ENCODE peak calls at places on chromosomes 3 and 15, in ten cellular contexts. N is lower lobe of right lung, F is right cardiac atrium, Y is GM23338, H is GM23248, E is transverse colon, P is suprapubic skin, W is thyroid gland, G is epithelial cell of prostate, V is colonic mucosa. B is an unnamed sample.

GRCh38 chr3:49630784-49631183 is 43.4 kb upstream of the APEH start:
- DNase-seq in V (no peak), W (no peak), H (no peak), N (no peak), P (no peak), E (no peak), F (no peak), Y (no peak), G (no peak), B (no peak)

GRCh38 chr15:101258238-101259144 is 6.6 kb upstream of the CHSY1 start:
- DNase-seq in P (no peak), N (no peak), G (no peak), E (peak), W (peak), F (peak), Y (peak), V (peak), H (peak), B (peak)

GRCh38 chr3:174439621-174440349 is 419.3 kb upstream of the NAALADL2 start:
- DNase-seq in G (peak), Y (peak), F (no peak), W (peak), N (no peak), P (peak), H (peak), E (peak), V (peak), B (no peak)

GRCh38 chr3:134357914-134358811 is 16.1 kb downstream of the AMOTL2 start:
- DNase-seq in V (no peak), N (peak), Y (no peak), W (peak), F (peak), G (no peak), E (no peak), P (peak), H (peak), B (no peak)

GRCh38 chr3:122858373-122858772 is 63.5 kb downstream of the SLC49A4 start:
- DNase-seq in P (no peak), V (no peak), H (peak), N (no peak), G (no peak), Y (peak), W (no peak), F (no peak), E (no peak), B (no peak)

GRCh38 chr3:133467780-133468179 is 67.9 kb downstream of the BFSP2 start:
- DNase-seq in N (no peak), V (no peak), W (no peak), P (no peak), Y (no peak), H (no peak), E (no peak), G (no peak), F (no peak), B (no peak)

GRCh38 chr3:17629400-17629799 is 113.0 kb downstream of the TBC1D5 start:
- DNase-seq in G (no peak), Y (no peak), H (peak), W (no peak), V (no peak), F (no peak), P (no peak), N (no peak), E (no peak), B (no peak)

GRCh38 chr15:56052389-56053045 is 59.1 kb upstream of the NEDD4 start:
- DNase-seq in P (no peak), V (no peak), N (no peak), Y (peak), F (no peak), H (peak), G (no peak), E (no peak), W (no peak), B (no peak)

GRCh38 chr3:63908081-63908736 is 4.0 kb downstream of the SCAANT1 start:
- DNase-seq in Y (peak), H (peak), P (no peak), F (no peak), E (no peak), G (no peak), N (no peak), V (no peak), W (no peak), B (no peak)

GRCh38 chr3:155369735-155370134 is 76.3 kb upstream of the STRIT1 start:
- DNase-seq in Y (no peak), P (no peak), W (no peak), F (no peak), E (no peak), H (no peak), V (no peak), G (no peak), N (no peak), B (no peak)

DNA sequence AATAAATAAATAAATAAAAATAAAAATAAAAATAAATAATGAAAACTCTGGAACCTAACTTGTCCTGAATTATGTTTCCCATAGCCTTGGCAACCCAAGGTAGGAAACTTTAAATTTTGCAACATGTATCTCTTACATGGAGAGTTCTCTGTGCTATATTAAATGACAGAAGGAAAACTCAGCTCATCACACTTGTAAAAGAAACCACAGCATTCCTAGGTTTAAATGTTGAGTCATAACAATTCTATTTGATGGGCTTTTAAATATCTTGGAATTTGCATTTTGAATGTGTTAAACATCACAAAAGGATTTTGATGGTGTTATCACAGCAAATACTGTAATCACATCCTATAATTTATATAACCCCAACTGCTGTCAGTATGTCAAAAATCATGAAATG is 144.2 kb downstream of the LRTM1 start:
- DNase-seq in P (no peak), V (no peak), E (no peak), H (peak), N (no peak), Y (no peak), W (no peak), G (no peak), F (no peak), B (no peak)
- H3K27ac ChIP-seq in P (no peak), V (no peak), E (no peak), H (no peak), N (no peak), Y (no peak), W (no peak), G (no peak), F (no peak), B (no peak)

DNA sequence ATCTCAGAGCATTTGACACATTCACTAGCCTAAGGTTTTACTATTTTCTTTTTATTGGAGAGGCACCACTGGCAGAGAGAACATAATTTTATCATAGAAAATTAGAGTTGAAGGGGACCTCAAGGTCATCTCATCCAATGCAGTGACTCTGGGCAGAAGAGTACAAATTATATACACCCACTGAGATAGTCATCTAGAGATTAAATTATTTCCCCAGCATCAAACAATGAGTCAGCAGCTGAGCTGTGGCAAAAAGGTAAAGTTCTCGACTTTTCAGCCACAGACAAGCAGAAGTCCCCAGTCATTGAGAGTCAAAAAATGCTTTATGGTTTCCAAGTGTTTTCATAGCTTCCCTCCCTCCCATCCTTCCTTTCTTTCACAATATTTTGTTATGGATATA is 39.3 kb upstream of the SEMA6D start:
- DNase-seq in W (no peak), N (no peak), G (no peak), P (no peak), Y (no peak), H (peak), E (no peak), F (no peak), V (no peak), B (no peak)
- H3K27ac ChIP-seq in W (no peak), N (no peak), G (no peak), P (no peak), Y (no peak), H (no peak), E (no peak), F (no peak), V (no peak), B (no peak)

GRCh38 chr3:68988740-68989139 is 24.7 kb downstream of the EOGT start:
- DNase-seq in H (peak), F (no peak), E (no peak), N (no peak), V (no peak), P (no peak), G (no peak), Y (no peak), W (no peak), B (no peak)
- H3K27ac ChIP-seq in H (no peak), F (no peak), E (no peak), N (no peak), V (no peak), P (no peak), G (no peak), Y (no peak), W (no peak), B (no peak)

DNA sequence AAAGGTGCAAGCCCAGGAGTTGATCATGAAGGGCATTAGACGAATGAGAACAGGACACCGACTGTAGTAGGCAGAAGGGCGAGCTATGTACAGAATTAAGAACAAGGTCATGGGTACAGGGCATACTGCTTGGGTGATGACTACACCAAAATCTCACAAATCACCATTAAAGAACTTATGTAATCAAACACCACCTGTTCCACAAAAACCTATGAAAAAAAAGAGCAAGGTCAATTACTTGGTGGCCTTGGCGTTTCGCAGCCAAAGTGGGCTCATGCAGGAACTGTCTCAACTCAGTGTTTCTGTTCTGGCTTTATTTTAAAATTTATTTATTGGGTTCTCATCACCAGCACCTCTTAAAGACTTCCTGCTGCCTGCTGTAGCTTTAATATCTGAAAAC is 2.1 kb downstream of the KAT2B start:
- DNase-seq in F (no peak), E (no peak), W (no peak), G (no peak), H (no peak), P (no peak), N (no peak), Y (no peak), V (no peak), B (no peak)
- H3K27ac ChIP-seq in F (no peak), E (peak), W (no peak), G (no peak), H (no peak), P (peak), N (peak), Y (no peak), V (no peak), B (peak)

GRCh38 chr3:184315871-184316661 is 1.7 kb downstream of the EIF4G1 start:
- DNase-seq in E (no peak), F (peak), Y (no peak), P (peak), G (no peak), H (peak), W (peak), V (peak), N (no peak), B (no peak)
- H3K27ac ChIP-seq in E (peak), F (peak), Y (no peak), P (peak), G (peak), H (peak), W (peak), V (peak), N (peak), B (peak)

DNA sequence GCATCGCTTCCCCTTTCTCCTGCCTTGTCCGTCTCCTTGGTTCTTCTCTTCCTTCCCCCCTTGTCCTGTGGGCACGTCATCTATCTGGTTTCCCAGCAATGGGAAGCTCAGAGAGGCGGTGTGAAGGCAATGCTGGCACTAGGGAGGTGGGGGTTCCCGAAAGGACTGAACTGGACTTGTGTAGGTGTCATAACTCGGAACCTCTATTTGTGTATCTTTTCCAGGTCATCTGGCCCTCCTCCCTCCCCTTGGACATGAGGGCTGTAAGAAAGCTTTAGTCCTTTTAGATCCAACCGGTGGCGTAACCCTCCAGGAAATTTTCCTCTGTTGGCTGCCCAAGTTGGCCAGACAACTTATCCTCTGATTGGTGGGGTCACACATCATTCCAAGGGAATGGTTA is 231.5 kb upstream of the TLE3 start:
- DNase-seq in E (no peak), N (no peak), H (no peak), P (no peak), V (no peak), W (no peak), Y (no peak), G (no peak), F (no peak), B (peak)
- H3K27ac ChIP-seq in E (peak), N (no peak), H (no peak), P (no peak), V (no peak), W (no peak), Y (no peak), G (no peak), F (no peak), B (no peak)

DNA sequence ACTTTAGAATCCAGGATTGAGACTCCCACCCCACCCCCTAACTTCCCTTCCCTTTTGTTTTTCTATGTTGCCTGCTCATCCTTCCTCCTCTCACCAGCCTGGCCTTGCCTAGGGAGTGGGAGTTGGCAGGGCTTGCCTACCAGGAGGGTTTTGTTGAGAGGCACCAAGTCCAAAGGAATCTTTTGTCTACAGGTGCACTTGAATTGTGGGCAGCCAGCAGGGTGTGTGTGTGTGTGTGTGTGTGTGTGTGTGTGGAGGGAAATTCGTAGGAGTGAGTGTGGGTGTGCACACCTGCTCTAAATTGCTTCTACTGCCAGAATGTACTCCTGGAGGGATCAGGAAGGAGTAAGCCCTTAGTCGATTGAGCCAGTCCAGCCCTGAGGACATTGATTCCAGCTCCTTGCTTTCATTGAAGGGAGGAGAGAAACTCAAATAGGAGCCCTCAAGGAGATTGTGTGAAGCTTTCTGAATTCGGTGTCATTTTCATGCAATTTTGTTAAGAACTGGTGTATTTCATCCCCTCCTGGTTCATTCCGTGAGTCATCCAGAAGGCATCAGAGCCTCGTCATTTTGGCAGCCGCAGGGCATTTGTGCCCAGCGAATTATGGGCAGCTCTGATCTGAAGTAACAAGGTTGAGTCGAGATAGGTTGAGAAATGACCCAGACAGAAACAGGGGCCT is 112.1 kb downstream of the SLCO3A1 start:
- DNase-seq in Y (no peak), P (no peak), F (no peak), G (no peak), H (peak), N (no peak), V (no peak), E (no peak), W (peak), B (peak)
- H3K27ac ChIP-seq in Y (peak), P (no peak), F (peak), G (peak), H (peak), N (peak), V (no peak), E (no peak), W (no peak), B (peak)